ENCODE peak calls at places on chromosomes 1 and 21, in four cellular contexts. L is uterus, M is SK-N-SH, Y is dorsolateral prefrontal cortex. R is an unnamed sample.

GRCh38 chr1:86703696-86704455 is 500 bp upstream of the SH3GLB1 start:
- DNase-seq in L (no peak), M (no peak), Y (no peak), R (no peak)

GRCh38 chr21:43598416-43599120 is 60.7 kb downstream of the HSF2BP start:
- DNase-seq in L (no peak), M (no peak), Y (no peak), R (no peak)

GRCh38 chr1:206022766-206023165 is 929 bp downstream of the CTSE start:
- DNase-seq in L (no peak), M (no peak), Y (no peak), R (no peak)

GRCh38 chr1:232529747-232530146 is 100.2 kb downstream of the SIPA1L2 start:
- DNase-seq in L (no peak), M (no peak), Y (no peak), R (no peak)

GRCh38 chr1:113684153-113684541 is 75.1 kb downstream of the PHTF1 start:
- DNase-seq in L (peak), M (peak), Y (no peak), R (peak)

GRCh38 chr1:24157921-24158481 is 15.1 kb upstream of the IL22RA1 start:
- DNase-seq in L (no peak), M (peak), Y (no peak), R (no peak)

GRCh38 chr1:243927401-243927800 is 77.4 kb upstream of the AKT3 start:
- DNase-seq in L (no peak), M (no peak), Y (no peak), R (no peak)

GRCh38 chr1:6956488-6957159 is 171.4 kb downstream of the CAMTA1 start:
- DNase-seq in L (no peak), M (no peak), Y (no peak), R (no peak)

GRCh38 chr21:45378258-45378966 is 26.6 kb upstream of the COL18A1 start:
- DNase-seq in L (no peak), M (no peak), Y (no peak), R (peak)

GRCh38 chr1:5889462-5889861 is 102.8 kb downstream of the NPHP4 start:
- DNase-seq in L (no peak), M (no peak), Y (no peak), R (no peak)

GRCh38 chr1:42756956-42757891 is 9.6 kb downstream of the P3H1 start:
- DNase-seq in L (no peak), M (peak), Y (no peak), R (peak)

GRCh38 chr1:27148591-27148990 is 6.3 kb downstream of the SLC9A1 start:
- DNase-seq in L (no peak), M (no peak), Y (no peak), R (no peak)

GRCh38 chr21:42231761-42232160 is 12.8 kb downstream of the ABCG1 start:
- DNase-seq in L (no peak), M (no peak), Y (no peak), R (no peak)

GRCh38 chr21:42233067-42233981 is 14.4 kb downstream of the ABCG1 start:
- DNase-seq in L (peak), M (peak), Y (no peak), R (no peak)

GRCh38 chr21:42230636-42231035 is 11.7 kb downstream of the ABCG1 start:
- DNase-seq in L (no peak), M (no peak), Y (no peak), R (no peak)

GRCh38 chr21:42234026-42234425 is 15.1 kb downstream of the ABCG1 start:
- DNase-seq in L (no peak), M (peak), Y (no peak), R (no peak)

DNA sequence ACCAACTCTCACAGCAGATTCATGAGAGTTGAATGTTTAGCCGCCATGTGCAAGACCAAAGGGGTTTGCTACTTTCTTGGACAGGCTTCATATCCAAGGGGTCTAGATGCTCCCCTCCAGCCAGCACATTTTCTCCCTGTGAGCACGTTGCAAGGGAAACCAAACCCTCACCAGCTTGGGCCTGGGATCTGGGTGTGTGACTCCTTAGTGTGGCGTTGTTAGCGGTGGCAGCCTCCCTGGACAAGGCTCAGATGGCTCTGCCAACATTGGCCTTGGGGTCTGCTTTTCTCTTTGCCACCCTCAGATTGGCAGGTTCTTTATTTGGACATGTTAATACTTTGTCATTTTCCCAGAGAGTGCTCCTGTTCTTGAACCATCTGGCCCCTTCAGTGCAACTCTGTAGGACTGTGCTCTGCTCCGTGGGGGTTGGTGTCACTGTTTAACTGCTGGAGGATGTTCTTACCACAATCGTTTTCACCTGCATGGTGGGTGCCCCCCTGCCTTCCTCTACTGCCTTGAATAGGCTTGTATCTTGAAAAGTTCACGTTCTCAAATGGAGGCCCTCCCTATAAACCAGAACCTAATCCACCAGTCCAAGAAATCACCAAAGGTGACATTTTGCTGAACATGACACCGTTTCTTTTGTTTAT is 13.4 kb downstream of the ABCG1 start:
- DNase-seq in L (no peak), M (no peak), Y (no peak), R (no peak)
- TF ChIP-seq CTCF in L (no peak), M (no peak), Y (no peak), R (no peak)

GRCh38 chr1:152348447-152348846 is 11.4 kb downstream of the FLG2 start:
- DNase-seq in L (no peak), M (no peak), Y (no peak), R (no peak)
- TF ChIP-seq CTCF in L (no peak), M (peak), Y (no peak), R (no peak)

GRCh38 chr1:152912471-152912870 is 4.1 kb downstream of the IVL start:
- DNase-seq in L (no peak), M (no peak), Y (no peak), R (no peak)

GRCh38 chr1:152912900-152913299 is 4.6 kb downstream of the IVL start:
- DNase-seq in L (no peak), M (no peak), Y (no peak), R (no peak)

DNA sequence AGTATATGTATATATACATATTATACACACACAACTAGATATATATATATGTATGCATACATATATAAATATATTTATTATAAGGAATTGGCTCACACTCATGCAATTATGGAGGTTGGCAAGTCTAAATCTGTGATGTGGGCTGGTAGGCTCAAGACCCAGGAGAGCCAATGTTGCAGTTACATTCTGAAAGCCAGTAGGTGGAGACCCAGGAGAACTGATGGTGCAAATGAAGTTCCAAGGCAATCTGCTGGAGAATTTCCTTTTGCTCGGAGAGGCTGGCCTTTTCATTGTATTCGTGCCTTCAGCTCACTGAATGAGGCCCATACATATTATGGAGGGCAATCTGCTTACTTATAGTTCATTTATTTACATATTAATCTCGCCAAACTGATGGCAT is 9.4 kb downstream of the IVL start:
- DNase-seq in L (no peak), M (no peak), Y (no peak), R (no peak)
- TF ChIP-seq CTCF in L (no peak), M (no peak), Y (peak), R (no peak)

DNA sequence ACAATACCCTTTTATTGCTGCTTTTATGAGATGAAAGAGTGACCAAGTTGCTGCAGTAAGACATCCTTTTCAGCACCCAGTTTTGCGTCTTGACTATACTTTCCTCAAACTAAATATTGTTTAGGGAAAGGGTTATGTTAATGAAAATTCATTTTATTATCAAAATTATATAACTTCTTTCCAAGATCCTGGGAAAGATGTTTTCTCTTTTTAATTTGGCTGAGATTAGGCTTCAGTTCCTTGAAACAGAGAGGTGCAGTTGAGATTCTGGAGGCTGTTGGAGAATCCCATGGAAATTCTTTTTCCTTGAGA is 91.6 kb upstream of the KCNA3 start:
- DNase-seq in L (no peak), M (no peak), Y (no peak), R (no peak)
- TF ChIP-seq CTCF in L (no peak), M (no peak), Y (no peak), R (peak)

GRCh38 chr21:37619464-37619974 is 252.9 kb downstream of the DYRK1A start:
- DNase-seq in L (no peak), M (no peak), Y (no peak), R (no peak)
- TF ChIP-seq CTCF in L (no peak), M (no peak), Y (no peak), R (no peak)

DNA sequence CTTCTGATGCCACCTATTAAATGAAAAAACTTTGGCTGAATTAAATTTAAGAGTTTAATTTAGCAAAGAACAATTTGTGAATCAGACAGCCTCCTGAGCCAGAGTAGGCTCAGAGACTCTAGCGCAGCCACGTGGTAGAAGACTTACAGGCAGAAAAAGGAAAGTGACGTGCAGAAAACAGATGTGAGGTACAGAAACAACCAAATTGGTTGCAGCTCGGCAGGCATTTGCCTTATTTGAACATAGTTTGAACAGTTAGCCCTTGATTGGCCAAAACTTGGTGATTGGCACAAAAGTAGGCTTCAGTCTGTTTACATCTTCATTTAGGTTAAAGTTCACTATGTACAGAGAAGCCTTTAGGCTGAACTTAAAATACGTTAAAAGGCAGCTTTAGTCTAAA is 22.9 kb downstream of the TCP10L start:
- DNase-seq in L (peak), M (no peak), Y (no peak), R (no peak)
- TF ChIP-seq CTCF in L (peak), M (no peak), Y (peak), R (no peak)

GRCh38 chr1:12799730-12800129 is 8.5 kb downstream of the PRAMEF1 start:
- DNase-seq in L (no peak), M (no peak), Y (no peak), R (no peak)
- TF ChIP-seq CTCF in L (no peak), M (no peak), Y (no peak), R (no peak)

DNA sequence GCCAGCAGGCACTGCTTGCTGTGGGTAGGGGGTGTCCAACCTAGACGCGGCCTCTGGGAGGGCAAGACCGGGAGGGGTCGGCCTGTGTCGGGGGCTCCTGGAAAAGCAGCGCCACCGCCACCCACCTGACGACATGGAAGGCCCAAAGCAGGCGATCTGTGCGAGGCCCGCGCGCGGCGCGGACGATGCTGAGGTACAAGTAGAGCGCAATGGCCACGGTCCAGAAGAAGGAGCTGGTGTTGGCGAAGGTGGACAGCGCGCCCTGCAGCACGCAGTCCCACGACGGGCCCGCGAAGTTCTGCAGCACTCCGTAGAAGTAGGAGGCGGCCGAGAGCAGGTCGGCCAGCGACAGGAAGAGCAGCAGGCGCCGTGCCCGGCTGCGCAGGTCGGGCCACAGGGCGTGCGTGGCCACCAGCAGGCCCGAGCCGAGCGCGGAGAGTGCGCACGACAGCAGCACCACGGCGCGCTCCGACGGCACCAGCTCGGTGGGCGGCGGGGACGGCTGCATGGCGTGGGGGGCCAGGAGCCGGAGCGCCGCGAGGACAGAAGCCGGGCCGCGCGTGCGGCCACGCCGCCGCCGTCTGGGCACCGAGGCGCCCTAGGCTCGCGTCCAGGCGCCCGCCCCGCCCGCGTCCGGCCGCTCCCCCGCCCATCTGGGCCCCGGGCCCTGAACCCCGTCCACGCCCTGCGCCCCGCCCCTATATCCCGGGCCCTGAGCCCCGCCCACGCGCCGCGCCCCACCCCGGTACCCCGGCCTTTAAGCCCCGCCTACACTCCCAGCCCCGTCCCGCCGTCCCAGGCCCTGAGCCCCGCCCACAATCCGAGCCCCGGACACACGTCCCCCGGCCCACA is at the start of gene GPR157:
- DNase-seq in L (peak), M (peak), Y (no peak), R (peak)
- TF ChIP-seq CTCF in L (peak), M (no peak), Y (no peak), R (no peak)

GRCh38 chr1:165117482-165117881 is 239.0 kb downstream of the LMX1A start:
- DNase-seq in L (no peak), M (no peak), Y (no peak), R (peak)
- TF ChIP-seq CTCF in L (no peak), M (no peak), Y (no peak), R (no peak)

DNA sequence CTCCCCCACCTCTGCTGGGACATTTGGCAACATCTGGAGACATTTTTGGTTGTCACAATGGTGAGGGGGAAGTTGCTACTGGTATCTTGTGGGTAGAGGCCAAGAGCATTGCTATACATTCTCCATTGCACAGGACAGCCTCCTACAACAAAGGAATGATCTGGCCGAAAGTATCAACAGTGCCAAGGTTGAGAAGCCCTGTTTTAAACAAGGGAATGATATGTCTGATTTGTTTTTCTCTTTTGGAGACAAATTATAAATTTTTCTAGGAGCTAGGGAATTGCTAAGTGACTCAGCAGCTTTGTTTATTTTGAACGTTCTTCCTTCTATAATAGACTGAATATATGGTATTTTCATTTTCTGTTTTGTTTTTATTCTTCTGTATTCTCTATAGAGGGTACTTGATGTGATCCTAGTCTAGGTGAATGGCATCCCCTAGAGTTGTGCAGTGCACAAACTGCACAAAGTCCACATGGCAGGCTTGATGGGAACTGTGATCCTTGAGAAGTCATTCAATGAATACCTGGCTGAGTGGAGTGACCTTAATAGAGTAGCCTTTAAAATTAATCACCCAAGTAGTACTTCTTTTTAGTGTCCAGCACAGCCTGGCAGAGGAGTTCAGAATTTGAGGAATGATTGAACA is 288.6 kb upstream of the USP24 start:
- DNase-seq in L (no peak), M (no peak), Y (no peak), R (no peak)
- TF ChIP-seq CTCF in L (no peak), M (no peak), Y (no peak), R (no peak)

R was measured in glutamatergic neuron.